ENCODE peak calls at places on chromosome 11, in four cellular contexts. One of them, this sample, is unnamed.

GRCh38 chr11:115499241-115499799 is 4.9 kb downstream of the CADM1 start:
- DNase-seq in K562: no peak
- DNase-seq in stimulated activated CD8-positive, alpha-beta memory T cell treated with anti-CD3 and anti-CD28 coated beads, Interleukin-7, amount 100 ng/mL, for 48 hours: no peak
- DNase-seq in HT1080: no peak
- DNase-seq in this sample: no peak

GRCh38 chr11:116787436-116787785 is 412 bp downstream of the ZPR1 start:
- DNase-seq in K562: no peak
- DNase-seq in stimulated activated CD8-positive, alpha-beta memory T cell treated with anti-CD3 and anti-CD28 coated beads, Interleukin-7, amount 100 ng/mL, for 48 hours: no peak
- DNase-seq in HT1080: no peak
- DNase-seq in this sample: peak

GRCh38 chr11:128548655-128549255 is 38.6 kb downstream of the ETS1 start:
- DNase-seq in K562: no peak
- DNase-seq in stimulated activated CD8-positive, alpha-beta memory T cell treated with anti-CD3 and anti-CD28 coated beads, Interleukin-7, amount 100 ng/mL, for 48 hours: no peak
- DNase-seq in HT1080: no peak
- DNase-seq in this sample: peak

GRCh38 chr11:123381149-123381548 is 48.9 kb upstream of the GRAMD1B start:
- DNase-seq in K562: no peak
- DNase-seq in stimulated activated CD8-positive, alpha-beta memory T cell treated with anti-CD3 and anti-CD28 coated beads, Interleukin-7, amount 100 ng/mL, for 48 hours: no peak
- DNase-seq in HT1080: no peak
- DNase-seq in this sample: no peak

GRCh38 chr11:46930089-46930488 is 6.5 kb upstream of the CSTPP1 start:
- DNase-seq in K562: no peak
- DNase-seq in stimulated activated CD8-positive, alpha-beta memory T cell treated with anti-CD3 and anti-CD28 coated beads, Interleukin-7, amount 100 ng/mL, for 48 hours: no peak
- DNase-seq in HT1080: peak
- DNase-seq in this sample: peak

GRCh38 chr11:68928481-68928880 is 24.8 kb downstream of the IGHMBP2 start:
- DNase-seq in K562: no peak
- DNase-seq in stimulated activated CD8-positive, alpha-beta memory T cell treated with anti-CD3 and anti-CD28 coated beads, Interleukin-7, amount 100 ng/mL, for 48 hours: no peak
- DNase-seq in HT1080: no peak
- DNase-seq in this sample: no peak

GRCh38 chr11:128732471-128733277 is 38.8 kb downstream of the FLI1 start:
- DNase-seq in K562: no peak
- DNase-seq in stimulated activated CD8-positive, alpha-beta memory T cell treated with anti-CD3 and anti-CD28 coated beads, Interleukin-7, amount 100 ng/mL, for 48 hours: no peak
- DNase-seq in HT1080: no peak
- DNase-seq in this sample: no peak

GRCh38 chr11:45890886-45891550 is 5.6 kb downstream of the MAPK8IP1 start:
- DNase-seq in K562: no peak
- DNase-seq in stimulated activated CD8-positive, alpha-beta memory T cell treated with anti-CD3 and anti-CD28 coated beads, Interleukin-7, amount 100 ng/mL, for 48 hours: no peak
- DNase-seq in HT1080: no peak
- DNase-seq in this sample: no peak

GRCh38 chr11:97964332-97965004 is 1056.3 kb upstream of the CNTN5 start:
- DNase-seq in K562: peak
- DNase-seq in stimulated activated CD8-positive, alpha-beta memory T cell treated with anti-CD3 and anti-CD28 coated beads, Interleukin-7, amount 100 ng/mL, for 48 hours: no peak
- DNase-seq in HT1080: no peak
- DNase-seq in this sample: no peak

GRCh38 chr11:45007011-45007410 is 56.3 kb upstream of the TP53I11 start:
- DNase-seq in K562: no peak
- DNase-seq in stimulated activated CD8-positive, alpha-beta memory T cell treated with anti-CD3 and anti-CD28 coated beads, Interleukin-7, amount 100 ng/mL, for 48 hours: no peak
- DNase-seq in HT1080: no peak
- DNase-seq in this sample: no peak

GRCh38 chr11:19646921-19647320 is 65.7 kb upstream of the NAV2 start:
- DNase-seq in K562: no peak
- DNase-seq in stimulated activated CD8-positive, alpha-beta memory T cell treated with anti-CD3 and anti-CD28 coated beads, Interleukin-7, amount 100 ng/mL, for 48 hours: no peak
- DNase-seq in HT1080: peak
- DNase-seq in this sample: peak

GRCh38 chr11:112255075-112255739 is 5.5 kb downstream of the PLET1 start:
- DNase-seq in K562: peak
- DNase-seq in stimulated activated CD8-positive, alpha-beta memory T cell treated with anti-CD3 and anti-CD28 coated beads, Interleukin-7, amount 100 ng/mL, for 48 hours: no peak
- DNase-seq in HT1080: peak
- DNase-seq in this sample: peak

GRCh38 chr11:107998761-107999160 is 9.9 kb upstream of the CUL5 start:
- DNase-seq in K562: no peak
- DNase-seq in stimulated activated CD8-positive, alpha-beta memory T cell treated with anti-CD3 and anti-CD28 coated beads, Interleukin-7, amount 100 ng/mL, for 48 hours: no peak
- DNase-seq in HT1080: peak
- DNase-seq in this sample: no peak

GRCh38 chr11:83278351-83278750 is 7.8 kb downstream of the CCDC90B start:
- DNase-seq in K562: no peak
- DNase-seq in stimulated activated CD8-positive, alpha-beta memory T cell treated with anti-CD3 and anti-CD28 coated beads, Interleukin-7, amount 100 ng/mL, for 48 hours: no peak
- DNase-seq in HT1080: no peak
- DNase-seq in this sample: peak

GRCh38 chr11:31499576-31500178 is 9.7 kb downstream of the IMMP1L start:
- DNase-seq in K562: no peak
- DNase-seq in stimulated activated CD8-positive, alpha-beta memory T cell treated with anti-CD3 and anti-CD28 coated beads, Interleukin-7, amount 100 ng/mL, for 48 hours: no peak
- DNase-seq in HT1080: no peak
- DNase-seq in this sample: no peak

This sample was measured in kidney tubule cell.